ENCODE peak calls at places on chromosome 13, in nine cellular contexts. M, P, V, Q, A, L, O, S and X are unnamed samples.
A peak's percentile ranks its signal among the peaks of the same experiment; 100 is the strongest.

GRCh38 chr13:26254583-26255102 is 714 bp downstream of the CDK8 start:
- DNase-seq in M (peak; percentile 51), P (peak; percentile 57), V (peak; percentile 71), Q (peak; percentile 39), A (peak; percentile 68), L (peak; percentile 62), O (peak; percentile 67), S (peak; percentile 62), X (peak; percentile 71)

GRCh38 chr13:98105929-98106336 is 37.0 kb upstream of the FARP1 start:
- DNase-seq in M (peak; percentile 66), P (no peak), V (no peak), Q (no peak), A (no peak), L (peak; percentile 30), O (no peak), S (no peak), X (no peak)

GRCh38 chr13:98060282-98060681 is 82.6 kb upstream of the FARP1 start:
- DNase-seq in M (peak; percentile 12), P (no peak), V (no peak), Q (no peak), A (no peak), L (no peak), O (no peak), S (no peak), X (no peak)

GRCh38 chr13:98586400-98587144 is 9.7 kb upstream of the STK24 start:
- DNase-seq in M (no peak), P (no peak), V (no peak), Q (no peak), A (peak; percentile 47), L (no peak), O (no peak), S (no peak), X (no peak)

GRCh38 chr13:29434217-29434940 is 161.1 kb downstream of the SLC7A1 start:
- DNase-seq in M (no peak), P (no peak), V (no peak), Q (no peak), A (peak; percentile 21), L (no peak), O (no peak), S (no peak), X (no peak)

GRCh38 chr13:74115138-74115537 is 19.1 kb downstream of the KLF12 start:
- DNase-seq in M (peak; percentile 92), P (no peak), V (no peak), Q (no peak), A (no peak), L (no peak), O (no peak), S (no peak), X (no peak)

GRCh38 chr13:23488442-23488841 is 54.9 kb upstream of the SACS start:
- DNase-seq in M (peak; percentile 73), P (no peak), V (peak; percentile 46), Q (no peak), A (peak; percentile 57), L (no peak), O (no peak), S (no peak), X (no peak)

GRCh38 chr13:39942901-39943273 is 287.4 kb downstream of the COG6 start:
- DNase-seq in M (peak; percentile 79), P (peak; percentile 58), V (peak; percentile 96), Q (peak; percentile 35), A (peak; percentile 63), L (peak; percentile 60), O (peak; percentile 63), S (peak; percentile 59), X (peak; percentile 75)

GRCh38 chr13:32585625-32586021 is 629 bp upstream of the PDS5B start:
- DNase-seq in M (peak; percentile 56), P (no peak), V (peak; percentile 71), Q (no peak), A (no peak), L (no peak), O (no peak), S (peak; percentile 26), X (peak; percentile 26)

GRCh38 chr13:50893211-50893852 is 16.3 kb upstream of the RNASEH2B start:
- DNase-seq in M (peak; percentile 37), P (no peak), V (no peak), Q (no peak), A (peak; percentile 59), L (no peak), O (no peak), S (no peak), X (peak; percentile 19)

GRCh38 chr13:68099616-68100015 is 869.5 kb upstream of the PCDH9 start:
- DNase-seq in M (peak; percentile 81), P (no peak), V (peak; percentile 60), Q (no peak), A (no peak), L (no peak), O (no peak), S (no peak), X (no peak)

GRCh38 chr13:43878897-43879322 is 630 bp downstream of the CCDC122 start:
- DNase-seq in M (peak; percentile 78), P (peak; percentile 81), V (peak; percentile 58), Q (no peak), A (no peak), L (peak; percentile 78), O (peak; percentile 89), S (peak; percentile 74), X (no peak)

GRCh38 chr13:30156826-30157615 is 150.3 kb downstream of the KATNAL1 start:
- DNase-seq in M (no peak), P (no peak), V (peak; percentile 59), Q (no peak), A (no peak), L (no peak), O (no peak), S (no peak), X (no peak)

GRCh38 chr13:59722580-59722900 is 441.2 kb downstream of the DIAPH3 start:
- DNase-seq in M (no peak), P (no peak), V (peak; percentile 84), Q (no peak), A (no peak), L (no peak), O (no peak), S (no peak), X (no peak)

GRCh38 chr13:51158365-51158764 is 47.3 kb upstream of the C13orf42 start:
- DNase-seq in M (no peak), P (no peak), V (peak; percentile 90), Q (no peak), A (peak; percentile 24), L (no peak), O (no peak), S (no peak), X (no peak)

GRCh38 chr13:46553521-46553885 is 533 bp downstream of the LRCH1 start:
- DNase-seq in M (no peak), P (no peak), V (peak; percentile 34), Q (no peak), A (peak; percentile 60), L (no peak), O (no peak), S (no peak), X (peak; percentile 70)

GRCh38 chr13:44306401-44307192 is 67.0 kb upstream of the SERP2 start:
- DNase-seq in M (peak; percentile 99), P (peak; percentile 45), V (peak; percentile 76), Q (no peak), A (no peak), L (no peak), O (no peak), S (peak; percentile 66), X (peak; percentile 27)

GRCh38 chr13:30341815-30342570 is 34.6 kb upstream of the KATNAL1 start:
- DNase-seq in M (peak; percentile 96), P (peak; percentile 84), V (no peak), Q (no peak), A (peak; percentile 54), L (peak; percentile 71), O (peak; percentile 86), S (peak; percentile 74), X (no peak)

GRCh38 chr13:109874921-109875454 is 88.6 kb upstream of the IRS2 start:
- DNase-seq in M (peak; percentile 83), P (no peak), V (no peak), Q (no peak), A (no peak), L (no peak), O (no peak), S (no peak), X (no peak)

GRCh38 chr13:76223565-76223964 is 587.4 kb downstream of the LMO7 start:
- DNase-seq in M (no peak), P (no peak), V (peak; percentile 49), Q (no peak), A (no peak), L (no peak), O (no peak), S (no peak), X (peak; percentile 3)

GRCh38 chr13:99972190-99972731 is 694 bp upstream of the ZIC5 start:
- DNase-seq in M (no peak), P (no peak), V (peak; percentile 74), Q (no peak), A (peak; percentile 23), L (no peak), O (no peak), S (no peak), X (peak; percentile 73)
- H3K4me3 ChIP-seq in M (no peak overlapping the region), P (no peak overlapping the region), V (peak overlapping the region; percentile 2), Q (no peak overlapping the region), A (no peak overlapping the region), L (no peak overlapping the region), O (no peak overlapping the region), S (no peak overlapping the region), X (peak overlapping the region; percentile 96)

GRCh38 chr13:42804244-42804868 is 23.0 kb downstream of the FAM216B start:
- DNase-seq in M (no peak), P (no peak), V (no peak), Q (no peak), A (no peak), L (no peak), O (no peak), S (no peak), X (no peak)
- H3K36me3 ChIP-seq in M (no peaks in the 10 kb centered on the region), P (no peaks in the 10 kb centered on the region), V (no peaks in the 10 kb centered on the region), Q (no peaks in the 10 kb centered on the region), A (no peaks in the 10 kb centered on the region), L (no peaks in the 10 kb centered on the region), O (no peaks in the 10 kb centered on the region), S (no peaks in the 10 kb centered on the region), X (no peaks in the 10 kb centered on the region)

DNA sequence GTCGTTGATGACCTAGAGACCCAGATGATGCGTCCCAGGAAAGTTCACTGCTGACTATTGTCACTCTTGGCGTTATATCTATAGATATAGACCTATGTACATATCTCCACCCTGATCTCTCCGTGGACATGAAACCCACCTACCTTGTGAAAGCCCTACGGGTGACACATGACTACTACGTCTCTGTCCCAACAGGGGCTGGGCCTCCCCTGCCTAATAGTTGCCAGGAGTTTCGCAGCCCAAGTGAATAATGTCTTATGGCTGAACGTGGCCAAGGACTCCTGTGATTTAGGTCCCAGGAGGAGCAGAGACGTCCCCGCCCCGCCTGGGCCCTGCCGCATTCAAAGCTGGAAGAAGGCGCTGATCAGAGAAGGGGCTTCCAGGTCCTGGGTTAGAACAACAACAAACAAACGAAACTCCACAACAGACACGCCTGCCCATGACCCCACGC is 4.9 kb upstream of the POU4F1 start:
- DNase-seq in M (no peak), P (no peak), V (peak; percentile 20), Q (no peak), A (peak; percentile 42), L (no peak), O (no peak), S (no peak), X (peak; percentile 61)
- H3K27me3 ChIP-seq in M (peaks cover 76% of the 10 kb centered on the region), P (peaks cover 84% of the 10 kb centered on the region), V (peaks cover 62% of the 10 kb centered on the region), Q (peaks cover 65% of the 10 kb centered on the region), A (peaks cover 69% of the 10 kb centered on the region), L (peaks cover 1% of the 10 kb centered on the region), O (peaks cover 89% of the 10 kb centered on the region), S (peaks cover 56% of the 10 kb centered on the region), X (peaks cover 87% of the 10 kb centered on the region)

DNA sequence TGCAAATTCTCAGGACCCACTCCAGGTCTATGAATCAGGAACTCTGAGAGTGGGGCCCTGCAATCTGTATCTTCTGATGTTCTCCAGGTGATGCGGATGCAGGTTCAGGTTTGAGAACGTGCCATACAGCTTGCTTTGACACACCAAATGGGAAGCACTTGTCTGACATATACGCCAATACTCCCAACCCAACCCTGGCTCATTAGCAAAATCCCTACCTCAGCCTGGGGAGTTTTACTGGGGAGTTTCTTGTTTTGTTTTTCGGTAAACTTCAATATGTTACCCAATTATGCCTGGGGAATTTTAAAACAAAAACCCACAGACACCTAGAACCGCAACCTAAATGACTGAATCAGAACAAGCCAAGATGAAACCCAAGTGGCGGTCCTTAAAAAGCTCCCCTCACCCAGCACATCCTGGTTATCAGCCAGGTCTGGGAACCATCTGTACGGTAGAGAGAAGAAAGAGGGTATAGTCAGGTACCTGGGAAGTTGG is 41.2 kb downstream of the ABCC4 start:
- DNase-seq in M (no peak), P (no peak), V (no peak), Q (no peak), A (no peak), L (no peak), O (no peak), S (no peak), X (no peak)
- H3K4me3 ChIP-seq in M (no peak overlapping the region), P (no peak overlapping the region), V (no peak overlapping the region), Q (no peak overlapping the region), A (no peak overlapping the region), L (no peak overlapping the region), O (no peak overlapping the region), S (no peak overlapping the region), X (no peak overlapping the region)